ENCODE peak calls at places on chromosomes 13 and 19, in eight cellular contexts. V, J, H, P, M, G, X and I are unnamed samples.

GRCh38 chr13:96053003-96053703 is at the start of gene UGGT2:
- DNase-seq in X (peak; percentile 87), J (peak; percentile 94), V (peak; percentile 96), G (peak; percentile 91), M (peak; percentile 96), H (peak; percentile 93), P (peak; percentile 96), I (peak; percentile 96)

GRCh38 chr19:53903055-53903680 is 5.9 kb upstream of the CACNG7 start:
- DNase-seq in P (no peak), M (no peak), G (no peak), H (no peak), X (no peak), J (peak; percentile 30), V (no peak), I (peak; percentile 39)

GRCh38 chr19:47229674-47230121 is 1.3 kb downstream of the BBC3 start:
- DNase-seq in J (peak; percentile 37), X (no peak), G (no peak), V (peak; percentile 55), H (no peak), P (no peak), M (no peak), I (no peak)

GRCh38 chr19:38852231-38853044 is 2.7 kb upstream of the HNRNPL start:
- DNase-seq in M (peak; percentile 83), X (peak; percentile 46), P (peak; percentile 72), J (peak; percentile 79), G (peak; percentile 86), V (peak; percentile 67), H (peak; percentile 63), I (peak; percentile 60)

GRCh38 chr13:35994131-35994966 is 136.8 kb downstream of the DCLK1 start:
- DNase-seq in M (peak; percentile 57), X (no peak), G (no peak), J (peak; percentile 4), P (peak; percentile 82), V (peak; percentile 91), H (peak; percentile 54), I (peak; percentile 62)

GRCh38 chr19:3034845-3035541 is 5.9 kb upstream of the TLE2 start:
- DNase-seq in M (peak; percentile 58), X (no peak), H (peak; percentile 47), P (no peak), J (peak; percentile 35), V (peak; percentile 56), G (no peak), I (no peak)

GRCh38 chr19:5968431-5969373 is 9.2 kb downstream of the RANBP3 start:
- DNase-seq in X (no peak), V (peak; percentile 84), H (no peak), G (no peak), P (no peak), J (no peak), M (no peak), I (peak; percentile 90)

GRCh38 chr13:80131204-80131603 is 209.7 kb downstream of the SPRY2 start:
- DNase-seq in G (peak; percentile 49), J (peak; percentile 46), M (peak; percentile 57), H (peak; percentile 37), V (peak; percentile 87), P (peak; percentile 84), X (peak; percentile 44), I (peak; percentile 66)

GRCh38 chr13:50122465-50122864 is 107.2 kb downstream of the KCNRG start:
- DNase-seq in V (no peak), J (no peak), X (no peak), G (no peak), P (no peak), H (no peak), M (no peak), I (no peak)

GRCh38 chr13:30486230-30487074 is 20.7 kb upstream of the HMGB1 start:
- DNase-seq in V (no peak), M (no peak), J (no peak), G (no peak), P (no peak), H (no peak), X (no peak), I (peak; percentile 76)

GRCh38 chr13:80033286-80033685 is 307.6 kb downstream of the SPRY2 start:
- DNase-seq in H (no peak), X (no peak), V (no peak), P (no peak), J (no peak), G (no peak), M (no peak), I (no peak)

GRCh38 chr13:70964124-70964523 is 855.9 kb upstream of the KLHL1 start:
- DNase-seq in M (no peak), V (no peak), P (no peak), J (no peak), H (no peak), X (no peak), G (no peak), I (no peak)

GRCh38 chr13:20118268-20119140 is 42.3 kb downstream of the GJA3 start:
- DNase-seq in V (peak; percentile 57), X (no peak), M (peak; percentile 76), H (peak; percentile 48), P (peak; percentile 71), J (no peak), G (peak; percentile 21), I (peak; percentile 78)

GRCh38 chr13:114057131-114058050 is 75.0 kb downstream of the RASA3 start:
- DNase-seq in P (no peak), M (no peak), G (no peak), X (no peak), H (no peak), V (no peak), J (no peak), I (no peak)
- H3K4me1 ChIP-seq in P (no peaks in the 10 kb centered on the region), M (no peaks in the 10 kb centered on the region), G (no peaks in the 10 kb centered on the region), X (peaks cover 87% of the 10 kb centered on the region), H (no peaks in the 10 kb centered on the region), V (peaks cover 14% of the 10 kb centered on the region), J (peaks cover 11% of the 10 kb centered on the region), I (no peaks in the 10 kb centered on the region)

DNA sequence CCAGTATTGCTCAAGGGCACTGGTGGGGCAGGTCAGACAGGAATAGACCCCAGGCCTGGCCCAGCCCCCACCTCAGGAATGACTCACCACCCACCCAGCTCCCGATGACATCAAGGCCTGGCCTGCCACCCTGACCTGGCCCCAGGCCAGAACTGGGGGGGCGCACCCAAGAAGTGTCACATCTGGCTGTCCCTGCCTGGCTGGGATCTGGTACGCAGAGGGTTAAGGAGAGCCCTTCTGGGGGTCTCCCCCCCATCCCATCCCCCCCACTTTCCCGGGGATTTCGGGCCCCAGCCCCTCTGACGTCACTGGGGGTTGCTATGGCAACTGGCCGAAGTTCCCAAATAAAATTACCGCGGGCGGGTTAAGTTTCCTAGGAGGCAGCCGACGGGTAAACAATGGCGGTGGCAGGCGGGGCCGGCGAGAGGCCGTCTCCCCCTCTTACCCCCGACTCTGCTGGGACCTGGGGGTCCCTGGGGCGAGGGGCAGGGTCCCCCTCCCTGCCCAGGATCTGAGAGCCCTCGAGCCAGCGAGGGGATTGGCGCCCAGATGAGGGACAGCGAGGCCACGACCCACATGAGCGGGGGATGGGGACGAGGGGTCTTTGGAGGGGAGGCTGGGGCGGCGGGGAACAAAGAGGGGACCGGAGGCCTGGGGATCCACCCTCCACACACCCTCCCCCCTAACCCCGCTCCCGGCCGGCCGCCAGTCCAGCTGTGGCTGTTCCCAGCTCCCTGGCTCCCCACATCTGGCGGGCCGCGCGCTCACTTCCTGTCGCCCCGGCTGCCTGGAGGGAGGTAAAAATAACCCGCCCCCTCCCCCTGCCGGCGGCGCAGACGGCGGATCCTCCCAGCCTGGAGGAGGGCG is 29.7 kb upstream of the NANOS3 start:
- DNase-seq in V (peak; percentile 93), J (peak; percentile 91), P (peak; percentile 98), X (peak; percentile 88), H (peak; percentile 95), M (peak; percentile 97), G (no peak), I (peak; percentile 97)
- TF ChIP-seq POLR2A in V (peak; percentile 88), J (peak; percentile 85), P (peak; percentile 80), X (peak; percentile 39), H (peak; percentile 89), M (peak; percentile 90), G (no peak), I (peak; percentile 93)

GRCh38 chr19:18940791-18941627 is at the start of gene HOMER3:
- DNase-seq in H (peak; percentile 74), M (peak; percentile 90), P (peak; percentile 80), X (peak; percentile 76), G (peak; percentile 79), V (peak; percentile 64), J (peak; percentile 39), I (peak; percentile 82)
- H3K27ac ChIP-seq in H (peak within 1 kb of the TSS; percentile 73), M (peak within 1 kb of the TSS; percentile 65), P (no peak within 1 kb of the TSS), X (peak within 1 kb of the TSS; percentile 84), G (peak within 1 kb of the TSS; percentile 92), V (no peak within 1 kb of the TSS), J (peak within 1 kb of the TSS; percentile 74), I (no peak within 1 kb of the TSS)

GRCh38 chr19:30219682-30220081 is 152.5 kb upstream of the ZNF536 start:
- DNase-seq in G (no peak), H (no peak), M (no peak), J (no peak), V (no peak), P (no peak), X (no peak), I (no peak)
- H3K4me1 ChIP-seq in G (peaks cover 2% of the 10 kb centered on the region), H (no peaks in the 10 kb centered on the region), M (no peaks in the 10 kb centered on the region), J (no peaks in the 10 kb centered on the region), V (peaks cover 3% of the 10 kb centered on the region), P (no peaks in the 10 kb centered on the region), X (peaks cover 24% of the 10 kb centered on the region), I (peaks cover 8% of the 10 kb centered on the region)

DNA sequence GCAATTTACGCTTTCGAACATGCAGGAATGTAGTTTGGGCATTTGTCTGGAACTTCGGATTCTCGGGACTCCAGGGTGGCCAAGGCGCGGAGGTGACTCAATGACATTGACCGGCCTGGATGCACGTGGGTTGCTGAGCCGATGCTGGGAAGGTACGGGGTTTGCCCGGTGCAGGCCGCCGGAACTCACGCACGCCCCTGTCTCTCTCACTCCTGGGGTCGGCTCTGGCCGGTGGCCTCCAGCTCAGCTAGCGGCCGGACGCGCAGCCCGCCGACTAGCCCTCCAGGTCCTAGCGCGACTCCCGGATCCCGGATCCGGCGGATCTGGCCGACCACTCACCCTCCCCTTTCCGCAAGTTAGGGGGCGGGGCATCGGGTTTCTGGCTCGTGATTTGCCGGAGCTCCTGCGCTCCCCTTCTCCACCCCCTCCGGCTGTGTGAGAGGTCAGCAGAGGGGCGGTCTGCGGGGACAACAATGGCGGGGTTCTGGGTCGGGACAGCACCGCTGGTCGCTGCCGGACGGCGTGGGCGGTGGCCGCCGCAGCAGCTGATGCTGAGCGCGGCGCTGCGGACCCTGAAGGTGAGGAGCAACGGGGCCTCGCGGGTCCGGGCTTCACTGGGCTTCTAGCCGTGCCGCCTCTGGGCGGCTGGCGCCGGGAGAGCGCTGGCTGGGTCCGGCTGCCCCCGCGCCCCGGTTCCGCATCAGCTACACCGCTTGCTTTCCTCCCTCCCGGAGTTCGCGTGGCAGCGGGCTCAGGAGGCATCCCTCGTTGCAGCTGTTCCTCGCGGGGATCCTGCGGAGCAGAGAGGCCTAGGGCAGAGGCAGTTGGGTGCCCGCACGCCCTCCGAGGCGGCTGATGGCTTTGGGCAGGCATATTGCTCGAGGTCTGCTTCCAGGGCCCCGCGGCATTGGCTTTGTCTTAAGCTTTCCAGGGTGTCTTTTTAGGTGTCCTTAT is at the start of gene PCCA:
- DNase-seq in V (peak; percentile 96), M (peak; percentile 96), J (peak; percentile 89), H (peak; percentile 94), G (peak; percentile 92), X (peak; percentile 88), P (peak; percentile 97), I (peak; percentile 94)
- TF ChIP-seq POLR2A in V (peak; percentile 81), M (peak; percentile 64), J (no peak), H (peak; percentile 70), G (peak; percentile 74), X (peak; percentile 34), P (peak; percentile 82), I (peak; percentile 62)

GRCh38 chr19:35043906-35044305 is 2.4 kb downstream of the HPN start:
- DNase-seq in G (no peak), X (no peak), H (no peak), M (no peak), P (no peak), V (no peak), J (no peak), I (peak; percentile 38)
- H3K27ac ChIP-seq in G (no peak overlapping the region), X (no peak overlapping the region), H (no peak overlapping the region), M (no peak overlapping the region), P (no peak overlapping the region), V (no peak overlapping the region), J (no peak overlapping the region), I (peak overlapping the region; percentile 91)